ENCODE peak calls at places on chromosome 18, in six cellular contexts. R is endothelial cell of umbilical vein, W is stomach, O is HCT116, T is SK-N-SH, M is suprapubic skin. D is an unnamed sample.
A peak's percentile ranks its signal among the peaks of the same experiment; 100 is the strongest.

GRCh38 chr18:5979971-5980457 is 84.7 kb upstream of the TMEM200C start:
- DNase-seq in R (no peak), W (no peak), O (no peak), T (no peak), M (no peak), D (no peak)

GRCh38 chr18:30454920-30455319 is 587.6 kb downstream of the DSC3 start:
- DNase-seq in R (no peak), W (no peak), O (no peak), T (no peak), M (no peak), D (no peak)

GRCh38 chr18:78445880-78446279 is 533.7 kb upstream of the SALL3 start:
- DNase-seq in R (no peak), W (no peak), O (no peak), T (no peak), M (no peak), D (no peak)

GRCh38 chr18:11167778-11168177 is 18.4 kb upstream of the PIEZO2 start:
- DNase-seq in R (no peak), W (no peak), O (no peak), T (no peak), M (no peak), D (no peak)

GRCh38 chr18:51082571-51083264 is 52.7 kb downstream of the SMAD4 start:
- DNase-seq in R (peak; percentile 67), W (no peak), O (peak; percentile 45), T (no peak), M (no peak), D (no peak)

GRCh38 chr18:27844416-27844792 is 332.5 kb downstream of the CDH2 start:
- DNase-seq in R (no peak), W (no peak), O (no peak), T (no peak), M (no peak), D (no peak)

GRCh38 chr18:43531438-43531837 is 254.1 kb upstream of the SYT4 start:
- DNase-seq in R (no peak), W (no peak), O (no peak), T (no peak), M (no peak), D (no peak)

GRCh38 chr18:7038330-7038846 is 79.2 kb downstream of the LAMA1 start:
- DNase-seq in R (peak; percentile 77), W (no peak), O (no peak), T (peak; percentile 44), M (peak; percentile 92), D (peak; percentile 96)

GRCh38 chr18:6509417-6510198 is 94.9 kb upstream of the L3MBTL4 start:
- DNase-seq in R (no peak), W (no peak), O (no peak), T (peak; percentile 44), M (no peak), D (no peak)

GRCh38 chr18:9732031-9732430 is 23.9 kb downstream of the RAB31 start:
- DNase-seq in R (no peak), W (no peak), O (no peak), T (no peak), M (no peak), D (peak; percentile 60)

GRCh38 chr18:74186661-74187060 is 38.3 kb downstream of the TIMM21 start:
- DNase-seq in R (no peak), W (no peak), O (no peak), T (no peak), M (no peak), D (no peak)

GRCh38 chr18:10033038-10033437 is 119.2 kb downstream of the VAPA start:
- DNase-seq in R (peak; percentile 20), W (peak; percentile 22), O (no peak), T (no peak), M (no peak), D (no peak)

GRCh38 chr18:77063256-77063655 is 69.3 kb downstream of the MBP start:
- DNase-seq in R (no peak), W (peak; percentile 45), O (no peak), T (no peak), M (no peak), D (no peak)

GRCh38 chr18:35059280-35059927 is 18.2 kb downstream of the MAPRE2 start:
- DNase-seq in R (no peak), W (no peak), O (no peak), T (no peak), M (no peak), D (no peak)

GRCh38 chr18:50194623-50195532 is at the start of gene MYO5B:
- DNase-seq in R (no peak), W (peak; percentile 91), O (peak; percentile 42), T (peak; percentile 86), M (no peak), D (no peak)

GRCh38 chr18:24503182-24503581 is 42.7 kb downstream of the HRH4 start:
- DNase-seq in R (no peak), W (no peak), O (no peak), T (no peak), M (no peak), D (no peak)

GRCh38 chr18:32629990-32630389 is 142.8 kb downstream of the KLHL14 start:
- DNase-seq in R (no peak), W (no peak), O (no peak), T (no peak), M (no peak), D (no peak)

GRCh38 chr18:2994603-2995432 is 18.1 kb downstream of the LPIN2 start:
- DNase-seq in R (no peak), W (no peak), O (no peak), T (no peak), M (no peak), D (no peak)

GRCh38 chr18:11497585-11497984 is 111.8 kb upstream of the SLC35G4 start:
- DNase-seq in R (no peak), W (no peak), O (no peak), T (no peak), M (no peak), D (no peak)

GRCh38 chr18:33928226-33928625 is 296.5 kb downstream of the NOL4 start:
- DNase-seq in R (peak; percentile 83), W (no peak), O (no peak), T (no peak), M (no peak), D (no peak)

GRCh38 chr18:394997-395383 is 105.5 kb downstream of the COLEC12 start:
- DNase-seq in R (peak; percentile 47), W (no peak), O (no peak), T (no peak), M (no peak), D (peak; percentile 77)

GRCh38 chr18:76620326-76620813 is 125.3 kb upstream of the ZNF516 start:
- DNase-seq in R (peak; percentile 24), W (peak; percentile 63), O (peak; percentile 34), T (no peak), M (peak; percentile 81), D (peak; percentile 88)

GRCh38 chr18:24627644-24628315 is 167.3 kb downstream of the HRH4 start:
- DNase-seq in R (peak; percentile 21), W (no peak), O (no peak), T (no peak), M (no peak), D (no peak)

GRCh38 chr18:77061946-77062517 is 70.6 kb downstream of the MBP start:
- DNase-seq in R (no peak), W (no peak), O (no peak), T (no peak), M (no peak), D (no peak)

GRCh38 chr18:21115519-21116411 is 4.2 kb upstream of the ROCK1 start:
- DNase-seq in R (no peak), W (no peak), O (no peak), T (no peak), M (no peak), D (no peak)

GRCh38 chr18:59674534-59674933 is 22.7 kb downstream of the CCBE1 start:
- DNase-seq in R (no peak), W (no peak), O (no peak), T (no peak), M (no peak), D (no peak)

GRCh38 chr18:59671533-59671932 is 25.7 kb downstream of the CCBE1 start:
- DNase-seq in R (no peak), W (no peak), O (no peak), T (no peak), M (no peak), D (no peak)

GRCh38 chr18:59669872-59670657 is 27.2 kb downstream of the CCBE1 start:
- DNase-seq in R (no peak), W (no peak), O (no peak), T (no peak), M (no peak), D (peak; percentile 79)

GRCh38 chr18:59675346-59675745 is 21.9 kb downstream of the CCBE1 start:
- DNase-seq in R (no peak), W (no peak), O (no peak), T (no peak), M (no peak), D (no peak)

DNA sequence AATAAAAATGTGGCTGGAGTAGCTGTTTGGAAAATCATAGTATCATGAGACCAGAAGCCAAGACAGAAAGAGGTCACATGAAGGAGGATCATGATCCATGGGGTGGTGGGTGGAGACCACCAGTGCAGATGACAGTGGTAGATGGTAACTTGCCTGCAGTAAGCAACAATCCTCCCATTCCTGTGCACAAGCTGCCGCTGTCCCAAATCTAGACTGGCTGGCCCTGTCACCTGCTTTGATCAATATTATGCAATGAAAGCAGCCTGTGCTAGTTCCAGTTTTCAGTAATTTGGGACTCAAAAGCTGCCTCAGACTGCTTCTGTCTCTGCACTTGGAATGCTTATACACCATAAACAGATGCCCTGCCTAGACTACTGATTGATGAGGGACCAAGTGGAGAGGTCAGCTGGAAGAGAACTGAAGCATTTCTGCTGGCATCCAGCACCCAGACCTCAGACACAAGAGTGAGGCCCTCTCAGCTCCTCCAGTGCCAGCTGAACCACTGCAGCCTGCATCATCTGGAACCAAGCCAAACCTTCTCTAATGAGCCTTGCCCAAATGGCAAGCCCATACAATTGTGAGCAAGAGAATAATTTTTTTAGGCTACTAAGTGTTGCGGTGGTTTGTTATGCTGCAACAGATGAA is 25.0 kb downstream of the CCBE1 start:
- DNase-seq in R (no peak), W (no peak), O (no peak), T (no peak), M (no peak), D (peak; percentile 75)
- TF ChIP-seq POLR2AphosphoS5 in R (no peak), W (no peak), O (no peak), T (no peak), M (peak; percentile 57), D (no peak)

GRCh38 chr18:36424741-36425142 is 127.2 kb downstream of the FHOD3 start:
- DNase-seq in R (no peak), W (no peak), O (peak; percentile 29), T (peak; percentile 24), M (no peak), D (no peak)
- H3K4me1 ChIP-seq in R (no peaks in the 10 kb centered on the region), W (peaks cover 4% of the 10 kb centered on the region), O (peaks cover 13% of the 10 kb centered on the region), T (peaks cover 11% of the 10 kb centered on the region), M (peaks cover 3% of the 10 kb centered on the region), D (no peaks in the 10 kb centered on the region)

GRCh38 chr18:60024857-60025256 is 125.1 kb downstream of the PMAIP1 start:
- DNase-seq in R (no peak), W (no peak), O (no peak), T (no peak), M (no peak), D (no peak)
- TF ChIP-seq POLR2AphosphoS5 in R (no peak), W (no peak), O (no peak), T (no peak), M (no peak), D (no peak)

DNA sequence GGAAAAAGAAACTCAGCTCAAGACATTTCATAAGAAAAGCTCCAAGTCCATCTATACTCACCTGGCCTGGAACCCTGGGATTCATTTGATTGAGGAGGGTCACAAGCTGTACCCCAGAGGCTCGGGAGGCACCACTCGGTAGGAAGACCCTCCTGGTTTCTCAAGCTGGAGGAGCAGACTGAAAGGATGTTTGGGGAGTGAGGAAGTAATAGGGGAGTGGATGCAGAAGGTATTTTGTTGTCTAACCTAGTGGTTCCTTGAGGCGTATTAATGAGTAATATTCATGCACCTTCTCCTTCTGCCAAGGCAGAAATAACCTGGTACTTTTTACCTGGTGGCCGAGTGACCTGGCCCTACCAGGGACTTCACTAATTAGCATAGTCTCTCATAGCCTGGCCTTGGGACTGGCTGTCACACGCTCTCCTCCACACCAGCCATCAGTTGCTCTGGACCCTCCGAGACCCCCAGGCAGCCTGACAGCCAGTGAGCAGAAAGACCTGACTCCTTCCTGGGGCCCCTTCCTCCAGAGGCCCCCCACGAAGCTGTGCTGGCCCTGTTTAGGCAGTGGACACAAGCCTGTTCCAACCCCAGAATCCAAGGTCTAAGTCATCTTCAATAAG is 161.4 kb downstream of the BCL2 start:
- DNase-seq in R (no peak), W (no peak), O (no peak), T (no peak), M (no peak), D (no peak)
- H3K4me1 ChIP-seq in R (peaks cover 4% of the 10 kb centered on the region), W (peaks cover 42% of the 10 kb centered on the region), O (peaks cover 23% of the 10 kb centered on the region), T (peaks cover 33% of the 10 kb centered on the region), M (peaks cover 70% of the 10 kb centered on the region), D (no peaks in the 10 kb centered on the region)

D was measured in sigmoid colon.